ENCODE peak calls at places on chromosomes 13 and 19, in six cellular contexts. H, S, W, F, P and L are unnamed samples.
A peak's percentile ranks its signal among the peaks of the same experiment; 100 is the strongest.

GRCh38 chr19:42480335-42481095 is 37.8 kb upstream of the CXCL17 start:
- DNase-seq in S (no peak), W (peak; percentile 59), F (no peak), P (no peak), H (peak; percentile 68), L (peak; percentile 50)

GRCh38 chr13:99067160-99067985 is 89.5 kb upstream of the DOCK9 start:
- DNase-seq in F (no peak), W (peak; percentile 91), H (peak; percentile 53), S (no peak), P (no peak), L (peak; percentile 52)

GRCh38 chr13:85864963-85865530 is 65.8 kb upstream of the SLITRK6 start:
- DNase-seq in P (no peak), F (no peak), S (no peak), W (peak; percentile 1), H (peak; percentile 15), L (no peak)

GRCh38 chr13:99178636-99179035 is 22.0 kb upstream of the UBAC2 start:
- DNase-seq in W (peak; percentile 43), P (no peak), S (no peak), F (no peak), H (peak; percentile 26), L (peak; percentile 41)

GRCh38 chr13:30572859-30573275 is 44.9 kb upstream of the USPL1 start:
- DNase-seq in F (no peak), W (peak; percentile 72), H (peak; percentile 61), S (peak; percentile 70), P (no peak), L (peak; percentile 72)

GRCh38 chr13:105961438-105961837 is 574.0 kb downstream of the EFNB2 start:
- DNase-seq in F (no peak), P (no peak), S (no peak), H (no peak), W (no peak), L (no peak)

GRCh38 chr13:73272831-73273230 is 214.0 kb downstream of the KLF5 start:
- DNase-seq in W (no peak), F (no peak), H (no peak), S (no peak), P (no peak), L (no peak)

GRCh38 chr13:75359266-75359665 is 122.7 kb downstream of the TBC1D4 start:
- DNase-seq in P (no peak), F (no peak), H (peak; percentile 86), S (no peak), W (peak; percentile 94), L (peak; percentile 68)

GRCh38 chr13:79917628-79918027 is 423.3 kb downstream of the SPRY2 start:
- DNase-seq in S (no peak), F (no peak), W (no peak), P (no peak), H (no peak), L (no peak)

GRCh38 chr19:49017666-49018351 is 918 bp upstream of the LHB start:
- DNase-seq in S (peak; percentile 80), P (no peak), F (no peak), H (peak; percentile 49), W (peak; percentile 41), L (peak; percentile 46)

GRCh38 chr13:100089633-100090032 is 740 bp downstream of the PCCA start:
- DNase-seq in F (no peak), P (no peak), S (peak; percentile 41), H (no peak), W (peak; percentile 29), L (peak; percentile 42)

GRCh38 chr19:12333162-12334159 is at the start of gene ZNF563:
- DNase-seq in F (peak; percentile 96), P (peak; percentile 100), H (peak; percentile 93), S (peak; percentile 98), W (peak; percentile 93), L (peak; percentile 80)

GRCh38 chr13:42633495-42633894 is 59.5 kb downstream of the TNFSF11 start:
- DNase-seq in W (peak; percentile 4), H (no peak), P (no peak), S (no peak), F (no peak), L (peak; percentile 30)

GRCh38 chr13:40342461-40342860 is 324.0 kb downstream of the FOXO1 start:
- DNase-seq in P (no peak), H (no peak), F (no peak), S (no peak), W (no peak), L (no peak)

GRCh38 chr19:50315773-50316448 is 13.3 kb downstream of the KCNC3 start:
- DNase-seq in F (no peak), W (no peak), P (no peak), S (no peak), H (no peak), L (no peak)

GRCh38 chr13:104286566-104287290 is 1220.5 kb upstream of the SLC10A2 start:
- DNase-seq in F (no peak), P (no peak), W (no peak), S (no peak), H (no peak), L (no peak)

GRCh38 chr13:38417241-38417640 is 67.6 kb downstream of the UFM1 start:
- DNase-seq in H (no peak), F (no peak), S (no peak), P (no peak), W (peak; percentile 11), L (no peak)

GRCh38 chr19:17091758-17092333 is 16.3 kb downstream of the MYO9B start:
- DNase-seq in S (no peak), H (no peak), W (no peak), F (no peak), P (no peak), L (no peak)

GRCh38 chr19:58568731-58569130 is 4.4 kb downstream of the MZF1 start:
- DNase-seq in W (no peak), P (peak; percentile 69), F (no peak), H (no peak), S (no peak), L (no peak)

GRCh38 chr13:93462151-93462550 is 235.5 kb downstream of the GPC6 start:
- DNase-seq in H (no peak), F (no peak), S (no peak), P (no peak), W (no peak), L (no peak)

GRCh38 chr13:106349080-106349841 is 186.2 kb downstream of the EFNB2 start:
- DNase-seq in S (peak; percentile 65), H (no peak), P (peak; percentile 86), F (no peak), W (no peak), L (no peak)

GRCh38 chr19:12720851-12721655 is 2.7 kb downstream of the TNPO2 start:
- DNase-seq in F (no peak), W (peak; percentile 27), P (no peak), S (peak; percentile 9), H (peak; percentile 26), L (peak; percentile 28)

GRCh38 chr19:47480658-47481057 is 3.4 kb downstream of the KPTN start:
- DNase-seq in W (no peak), S (no peak), P (no peak), F (no peak), H (no peak), L (no peak)

GRCh38 chr13:77696006-77696862 is 1.3 kb upstream of the SLAIN1 start:
- DNase-seq in H (no peak), W (no peak), F (no peak), S (peak; percentile 3), P (no peak), L (no peak)

GRCh38 chr13:39616087-39616694 is 13.2 kb upstream of the LHFPL6 start:
- DNase-seq in W (peak; percentile 78), F (no peak), S (peak; percentile 41), H (peak; percentile 85), P (no peak), L (peak; percentile 76)

GRCh38 chr19:42191855-42192254 is 25.6 kb downstream of the DEDD2 start:
- DNase-seq in S (peak; percentile 99), W (peak; percentile 71), P (no peak), F (no peak), H (peak; percentile 31), L (peak; percentile 56)

GRCh38 chr19:53977991-53978731 is 13.3 kb upstream of the CACNG6 start:
- DNase-seq in S (no peak), P (peak; percentile 87), W (peak; percentile 97), F (peak; percentile 3), H (peak; percentile 98), L (peak; percentile 95)

DNA sequence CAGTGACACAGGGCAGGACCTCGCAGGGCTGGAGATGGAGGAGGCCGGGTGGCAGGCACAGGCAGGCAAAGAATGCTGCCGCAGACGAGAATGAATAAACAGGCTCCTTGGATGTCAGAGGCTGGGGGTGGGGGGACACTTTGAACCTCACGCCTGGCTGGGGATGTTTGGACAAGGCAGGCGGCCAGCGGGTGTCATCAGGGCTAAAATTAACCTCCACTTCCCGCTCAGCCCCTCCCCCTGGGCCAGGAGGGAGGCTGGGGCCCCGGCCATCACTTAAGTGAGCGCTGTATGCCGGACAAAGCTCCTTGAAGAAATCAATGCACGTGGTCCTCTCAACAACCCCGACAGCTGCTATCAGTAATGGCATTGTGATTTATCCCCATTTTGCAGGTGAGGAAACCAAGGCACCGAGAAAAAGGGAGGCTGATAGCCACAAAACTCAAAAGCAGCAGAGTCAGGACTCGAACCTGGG is 10.3 kb upstream of the FUT5 start:
- DNase-seq in W (peak; percentile 52), S (no peak), P (no peak), F (no peak), H (peak; percentile 60), L (peak; percentile 80)
- H3K4me3 ChIP-seq in W (no peak overlapping the region), S (no peak overlapping the region), P (no peak overlapping the region), F (no peak overlapping the region), H (no peak overlapping the region), L (no peak overlapping the region)

GRCh38 chr19:18391509-18392075 is 5.6 kb downstream of the GDF15 start:
- DNase-seq in W (no peak), F (no peak), H (no peak), S (no peak), P (no peak), L (no peak)

GRCh38 chr19:18390075-18390909 is 4.3 kb downstream of the GDF15 start:
- DNase-seq in S (no peak), P (no peak), F (no peak), W (peak; percentile 42), H (peak; percentile 43), L (peak; percentile 54)

GRCh38 chr19:18393836-18394235 is 3.6 kb downstream of the LRRC25 start:
- DNase-seq in H (no peak), P (no peak), W (no peak), S (no peak), F (no peak), L (no peak)

GRCh38 chr19:18392936-18393335 is 4.5 kb downstream of the LRRC25 start:
- DNase-seq in H (no peak), F (no peak), W (no peak), P (no peak), S (no peak), L (no peak)

DNA sequence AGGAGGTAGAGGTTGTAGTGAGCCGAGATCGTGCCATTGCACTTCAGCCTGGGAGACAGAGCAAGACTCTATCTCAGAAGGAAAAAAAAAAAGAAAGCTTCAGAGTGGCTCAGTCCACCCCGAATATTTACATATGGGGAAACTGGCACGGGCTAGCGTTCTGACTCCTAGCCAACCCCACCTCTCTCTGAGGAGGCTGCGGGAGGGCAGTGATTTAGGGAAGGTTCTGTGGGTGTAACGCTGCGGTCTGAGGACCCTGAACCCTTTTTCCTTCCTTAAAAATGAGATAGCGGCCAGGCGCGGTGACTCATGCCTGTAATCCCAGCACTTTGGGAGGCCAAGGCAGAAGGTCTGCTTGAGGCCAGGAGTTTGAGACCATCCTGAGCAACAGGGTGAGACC is 5.0 kb downstream of the LRRC25 start:
- DNase-seq in H (peak; percentile 75), S (no peak), W (no peak), P (peak; percentile 90), F (no peak), L (peak; percentile 72)
- H3K4me3 ChIP-seq in H (no peak overlapping the region), S (no peak overlapping the region), W (no peak overlapping the region), P (no peak overlapping the region), F (no peak overlapping the region), L (no peak overlapping the region)

GRCh38 chr13:96621634-96622033 is 372.6 kb downstream of the OXGR1 start:
- DNase-seq in W (no peak), H (no peak), F (no peak), S (no peak), P (no peak), L (no peak)
- H3K4me3 ChIP-seq in W (no peak overlapping the region), H (no peak overlapping the region), F (no peak overlapping the region), S (no peak overlapping the region), P (no peak overlapping the region), L (no peak overlapping the region)

GRCh38 chr19:9862897-9863296 is 27.8 kb downstream of the PIN1 start:
- DNase-seq in P (no peak), W (no peak), S (peak; percentile 52), F (no peak), H (no peak), L (no peak)
- H3K4me3 ChIP-seq in P (no peak overlapping the region), W (no peak overlapping the region), S (no peak overlapping the region), F (no peak overlapping the region), H (no peak overlapping the region), L (no peak overlapping the region)